ENCODE peak calls at places on chromosomes 11 and 22, in seven cellular contexts. One of them, this sample, is unnamed.

GRCh38 chr22:23803001-23803819 is 16.4 kb downstream of the SMARCB1 start:
- DNase-seq in epithelial cell of esophagus: no peak
- DNase-seq in ELR: no peak
- DNase-seq in endothelial cell: no peak
- DNase-seq in A549: no peak
- DNase-seq in nephron progenitor cell: no peak
- DNase-seq in stimulated activated CD4-positive, alpha-beta T cell treated with anti-CD3 and anti-CD28 coated beads, Interleukin-15, amount 100 ng/mL, for 48 hours: no peak
- DNase-seq in this sample: no peak

GRCh38 chr11:74877132-74877531 is 71.8 kb downstream of the XRRA1 start:
- DNase-seq in endothelial cell: no peak
- DNase-seq in epithelial cell of esophagus: no peak
- DNase-seq in stimulated activated CD4-positive, alpha-beta T cell treated with anti-CD3 and anti-CD28 coated beads, Interleukin-15, amount 100 ng/mL, for 48 hours: no peak
- DNase-seq in nephron progenitor cell: no peak
- DNase-seq in ELR: peak
- DNase-seq in A549: peak
- DNase-seq in this sample: no peak

GRCh38 chr11:6925007-6925577 is 1.1 kb upstream of the ZNF215 start:
- DNase-seq in A549: no peak
- DNase-seq in stimulated activated CD4-positive, alpha-beta T cell treated with anti-CD3 and anti-CD28 coated beads, Interleukin-15, amount 100 ng/mL, for 48 hours: no peak
- DNase-seq in nephron progenitor cell: no peak
- DNase-seq in epithelial cell of esophagus: no peak
- DNase-seq in endothelial cell: no peak
- DNase-seq in ELR: no peak
- DNase-seq in this sample: no peak

GRCh38 chr11:75084883-75085282 is 11.8 kb downstream of the OR2AT4 start:
- DNase-seq in epithelial cell of esophagus: no peak
- DNase-seq in A549: no peak
- DNase-seq in endothelial cell: no peak
- DNase-seq in nephron progenitor cell: no peak
- DNase-seq in ELR: no peak
- DNase-seq in stimulated activated CD4-positive, alpha-beta T cell treated with anti-CD3 and anti-CD28 coated beads, Interleukin-15, amount 100 ng/mL, for 48 hours: no peak
- DNase-seq in this sample: no peak

GRCh38 chr11:13446444-13446843 is 16.6 kb downstream of the BTBD10 start:
- DNase-seq in endothelial cell: no peak
- DNase-seq in A549: peak
- DNase-seq in stimulated activated CD4-positive, alpha-beta T cell treated with anti-CD3 and anti-CD28 coated beads, Interleukin-15, amount 100 ng/mL, for 48 hours: no peak
- DNase-seq in ELR: peak
- DNase-seq in epithelial cell of esophagus: peak
- DNase-seq in nephron progenitor cell: no peak
- DNase-seq in this sample: no peak

GRCh38 chr11:111736621-111737055 is 29.6 kb downstream of the PPP2R1B start:
- DNase-seq in epithelial cell of esophagus: no peak
- DNase-seq in endothelial cell: no peak
- DNase-seq in A549: no peak
- DNase-seq in ELR: no peak
- DNase-seq in nephron progenitor cell: no peak
- DNase-seq in stimulated activated CD4-positive, alpha-beta T cell treated with anti-CD3 and anti-CD28 coated beads, Interleukin-15, amount 100 ng/mL, for 48 hours: no peak
- DNase-seq in this sample: no peak

GRCh38 chr11:67504950-67505561 is at the start of gene PITPNM1:
- DNase-seq in stimulated activated CD4-positive, alpha-beta T cell treated with anti-CD3 and anti-CD28 coated beads, Interleukin-15, amount 100 ng/mL, for 48 hours: no peak
- DNase-seq in epithelial cell of esophagus: peak
- DNase-seq in endothelial cell: peak
- DNase-seq in ELR: peak
- DNase-seq in A549: peak
- DNase-seq in nephron progenitor cell: peak
- DNase-seq in this sample: no peak

GRCh38 chr11:104254347-104254746 is 90.4 kb upstream of the PDGFD start:
- DNase-seq in stimulated activated CD4-positive, alpha-beta T cell treated with anti-CD3 and anti-CD28 coated beads, Interleukin-15, amount 100 ng/mL, for 48 hours: peak
- DNase-seq in ELR: peak
- DNase-seq in nephron progenitor cell: peak
- DNase-seq in A549: peak
- DNase-seq in endothelial cell: peak
- DNase-seq in epithelial cell of esophagus: peak
- DNase-seq in this sample: no peak

GRCh38 chr11:24198458-24198857 is 298.4 kb upstream of the LUZP2 start:
- DNase-seq in nephron progenitor cell: no peak
- DNase-seq in epithelial cell of esophagus: no peak
- DNase-seq in endothelial cell: no peak
- DNase-seq in ELR: no peak
- DNase-seq in A549: no peak
- DNase-seq in stimulated activated CD4-positive, alpha-beta T cell treated with anti-CD3 and anti-CD28 coated beads, Interleukin-15, amount 100 ng/mL, for 48 hours: no peak
- DNase-seq in this sample: no peak

GRCh38 chr11:26905368-26905767 is 88.5 kb upstream of the FIBIN start:
- DNase-seq in A549: no peak
- DNase-seq in ELR: peak
- DNase-seq in endothelial cell: no peak
- DNase-seq in epithelial cell of esophagus: peak
- DNase-seq in nephron progenitor cell: no peak
- DNase-seq in stimulated activated CD4-positive, alpha-beta T cell treated with anti-CD3 and anti-CD28 coated beads, Interleukin-15, amount 100 ng/mL, for 48 hours: no peak
- DNase-seq in this sample: no peak

GRCh38 chr11:46149342-46149741 is 28.1 kb upstream of the PHF21A start:
- DNase-seq in ELR: no peak
- DNase-seq in epithelial cell of esophagus: no peak
- DNase-seq in nephron progenitor cell: no peak
- DNase-seq in stimulated activated CD4-positive, alpha-beta T cell treated with anti-CD3 and anti-CD28 coated beads, Interleukin-15, amount 100 ng/mL, for 48 hours: no peak
- DNase-seq in A549: no peak
- DNase-seq in endothelial cell: no peak
- DNase-seq in this sample: no peak

This sample was measured in cortex of kidney.